ENCODE peak calls at places on chromosomes 13 and 19, in ten cellular contexts. One of them, this sample, is unnamed.

GRCh38 chr13:44196186-44196751 is 177.4 kb upstream of the SERP2 start:
- DNase-seq in SK-N-SH: no peak
- DNase-seq in foreskin fibroblast: no peak
- DNase-seq in neural progenitor cell: no peak
- DNase-seq in choroid plexus epithelial cell: no peak
- DNase-seq in epithelial cell of esophagus: peak; percentile 17
- DNase-seq in WTC11: no peak
- DNase-seq in AG10803: no peak
- DNase-seq in AG09309: no peak
- DNase-seq in activated CD8-positive, alpha-beta T cell treated with anti-CD3 and anti-CD28 coated beads for 36 hours: peak; percentile 7
- DNase-seq in this sample: no peak

GRCh38 chr19:58563034-58563573 is 4.7 kb upstream of the UBE2M start:
- DNase-seq in SK-N-SH: peak; percentile 78
- DNase-seq in foreskin fibroblast: no peak
- DNase-seq in neural progenitor cell: no peak
- DNase-seq in choroid plexus epithelial cell: no peak
- DNase-seq in epithelial cell of esophagus: no peak
- DNase-seq in WTC11: peak; percentile 30
- DNase-seq in AG10803: no peak
- DNase-seq in AG09309: no peak
- DNase-seq in activated CD8-positive, alpha-beta T cell treated with anti-CD3 and anti-CD28 coated beads for 36 hours: peak; percentile 48
- DNase-seq in this sample: no peak

GRCh38 chr13:103436057-103436654 is 369.9 kb upstream of the SLC10A2 start:
- DNase-seq in SK-N-SH: no peak
- DNase-seq in foreskin fibroblast: no peak
- DNase-seq in neural progenitor cell: no peak
- DNase-seq in choroid plexus epithelial cell: no peak
- DNase-seq in epithelial cell of esophagus: no peak
- DNase-seq in WTC11: peak; percentile 37
- DNase-seq in AG10803: no peak
- DNase-seq in AG09309: no peak
- DNase-seq in activated CD8-positive, alpha-beta T cell treated with anti-CD3 and anti-CD28 coated beads for 36 hours: no peak
- DNase-seq in this sample: no peak

GRCh38 chr19:45607071-45608029 is 5.3 kb upstream of the GPR4 start:
- DNase-seq in SK-N-SH: peak; percentile 83
- DNase-seq in foreskin fibroblast: peak; percentile 44
- DNase-seq in neural progenitor cell: peak; percentile 89
- DNase-seq in choroid plexus epithelial cell: peak; percentile 72
- DNase-seq in epithelial cell of esophagus: peak; percentile 61
- DNase-seq in WTC11: peak; percentile 90
- DNase-seq in AG10803: peak; percentile 49
- DNase-seq in AG09309: no peak
- DNase-seq in activated CD8-positive, alpha-beta T cell treated with anti-CD3 and anti-CD28 coated beads for 36 hours: peak; percentile 47
- DNase-seq in this sample: peak; percentile 32

GRCh38 chr19:48975947-48976847 is 11.1 kb downstream of the FTL start:
- DNase-seq in SK-N-SH: peak; percentile 72
- DNase-seq in foreskin fibroblast: no peak
- DNase-seq in neural progenitor cell: peak; percentile 71
- DNase-seq in choroid plexus epithelial cell: peak; percentile 40
- DNase-seq in epithelial cell of esophagus: no peak
- DNase-seq in WTC11: peak; percentile 72
- DNase-seq in AG10803: no peak
- DNase-seq in AG09309: no peak
- DNase-seq in activated CD8-positive, alpha-beta T cell treated with anti-CD3 and anti-CD28 coated beads for 36 hours: peak; percentile 78
- DNase-seq in this sample: no peak

GRCh38 chr13:66665991-66666390 is 564.1 kb downstream of the PCDH9 start:
- DNase-seq in SK-N-SH: peak; percentile 46
- DNase-seq in foreskin fibroblast: peak; percentile 87
- DNase-seq in neural progenitor cell: peak; percentile 85
- DNase-seq in choroid plexus epithelial cell: peak; percentile 86
- DNase-seq in epithelial cell of esophagus: peak; percentile 74
- DNase-seq in WTC11: peak; percentile 14
- DNase-seq in AG10803: peak; percentile 81
- DNase-seq in AG09309: peak; percentile 46
- DNase-seq in activated CD8-positive, alpha-beta T cell treated with anti-CD3 and anti-CD28 coated beads for 36 hours: no peak
- DNase-seq in this sample: peak; percentile 76

GRCh38 chr19:11373885-11374448 is 499 bp upstream of the SWSAP1 start:
- DNase-seq in SK-N-SH: peak; percentile 21
- DNase-seq in foreskin fibroblast: no peak
- DNase-seq in neural progenitor cell: no peak
- DNase-seq in choroid plexus epithelial cell: no peak
- DNase-seq in epithelial cell of esophagus: no peak
- DNase-seq in WTC11: no peak
- DNase-seq in AG10803: no peak
- DNase-seq in AG09309: no peak
- DNase-seq in activated CD8-positive, alpha-beta T cell treated with anti-CD3 and anti-CD28 coated beads for 36 hours: no peak
- DNase-seq in this sample: no peak

GRCh38 chr13:95067303-95067702 is 233.9 kb downstream of the ABCC4 start:
- DNase-seq in SK-N-SH: no peak
- DNase-seq in foreskin fibroblast: no peak
- DNase-seq in neural progenitor cell: no peak
- DNase-seq in choroid plexus epithelial cell: no peak
- DNase-seq in epithelial cell of esophagus: peak; percentile 39
- DNase-seq in WTC11: no peak
- DNase-seq in AG10803: peak; percentile 16
- DNase-seq in AG09309: no peak
- DNase-seq in activated CD8-positive, alpha-beta T cell treated with anti-CD3 and anti-CD28 coated beads for 36 hours: no peak
- DNase-seq in this sample: no peak

GRCh38 chr13:27012482-27013197 is 159.0 kb downstream of the USP12 start:
- DNase-seq in SK-N-SH: no peak
- DNase-seq in foreskin fibroblast: peak; percentile 70
- DNase-seq in neural progenitor cell: no peak
- DNase-seq in choroid plexus epithelial cell: peak; percentile 73
- DNase-seq in epithelial cell of esophagus: peak; percentile 88
- DNase-seq in WTC11: no peak
- DNase-seq in AG10803: peak; percentile 81
- DNase-seq in AG09309: peak; percentile 59
- DNase-seq in activated CD8-positive, alpha-beta T cell treated with anti-CD3 and anti-CD28 coated beads for 36 hours: no peak
- DNase-seq in this sample: no peak

GRCh38 chr19:11091343-11092153 is 2.3 kb downstream of the LDLR start:
- DNase-seq in SK-N-SH: no peak
- DNase-seq in foreskin fibroblast: peak; percentile 78
- DNase-seq in neural progenitor cell: no peak
- DNase-seq in choroid plexus epithelial cell: peak; percentile 91
- DNase-seq in epithelial cell of esophagus: peak; percentile 97
- DNase-seq in WTC11: no peak
- DNase-seq in AG10803: peak; percentile 96
- DNase-seq in AG09309: peak; percentile 76
- DNase-seq in activated CD8-positive, alpha-beta T cell treated with anti-CD3 and anti-CD28 coated beads for 36 hours: peak; percentile 55
- DNase-seq in this sample: peak; percentile 46

GRCh38 chr19:38979867-38980266 is 4.3 kb upstream of the FBXO17 start:
- DNase-seq in SK-N-SH: no peak
- DNase-seq in foreskin fibroblast: no peak
- DNase-seq in neural progenitor cell: no peak
- DNase-seq in choroid plexus epithelial cell: no peak
- DNase-seq in epithelial cell of esophagus: no peak
- DNase-seq in WTC11: no peak
- DNase-seq in AG10803: no peak
- DNase-seq in AG09309: no peak
- DNase-seq in activated CD8-positive, alpha-beta T cell treated with anti-CD3 and anti-CD28 coated beads for 36 hours: no peak
- DNase-seq in this sample: no peak

GRCh38 chr19:16661480-16662034 is 618 bp downstream of the TMEM38A start:
- DNase-seq in SK-N-SH: peak; percentile 36
- DNase-seq in foreskin fibroblast: no peak
- DNase-seq in neural progenitor cell: peak; percentile 16
- DNase-seq in choroid plexus epithelial cell: no peak
- DNase-seq in epithelial cell of esophagus: no peak
- DNase-seq in WTC11: peak; percentile 54
- DNase-seq in AG10803: no peak
- DNase-seq in AG09309: no peak
- DNase-seq in activated CD8-positive, alpha-beta T cell treated with anti-CD3 and anti-CD28 coated beads for 36 hours: peak; percentile 34
- DNase-seq in this sample: no peak

GRCh38 chr19:11092181-11092538 is 2.9 kb downstream of the LDLR start:
- DNase-seq in SK-N-SH: no peak
- DNase-seq in foreskin fibroblast: no peak
- DNase-seq in neural progenitor cell: no peak
- DNase-seq in choroid plexus epithelial cell: peak; percentile 75
- DNase-seq in epithelial cell of esophagus: peak; percentile 63
- DNase-seq in WTC11: no peak
- DNase-seq in AG10803: peak; percentile 74
- DNase-seq in AG09309: no peak
- DNase-seq in activated CD8-positive, alpha-beta T cell treated with anti-CD3 and anti-CD28 coated beads for 36 hours: peak; percentile 48
- DNase-seq in this sample: no peak

GRCh38 chr13:88085036-88085435 is 413.9 kb downstream of the SLITRK5 start:
- DNase-seq in SK-N-SH: no peak
- DNase-seq in foreskin fibroblast: no peak
- DNase-seq in neural progenitor cell: no peak
- DNase-seq in choroid plexus epithelial cell: no peak
- DNase-seq in epithelial cell of esophagus: peak; percentile 42
- DNase-seq in WTC11: no peak
- DNase-seq in AG10803: no peak
- DNase-seq in AG09309: no peak
- DNase-seq in activated CD8-positive, alpha-beta T cell treated with anti-CD3 and anti-CD28 coated beads for 36 hours: no peak
- DNase-seq in this sample: no peak

GRCh38 chr13:35855531-35856019 is 275.6 kb downstream of the DCLK1 start:
- DNase-seq in SK-N-SH: no peak
- DNase-seq in foreskin fibroblast: no peak
- DNase-seq in neural progenitor cell: peak; percentile 48
- DNase-seq in choroid plexus epithelial cell: no peak
- DNase-seq in epithelial cell of esophagus: peak; percentile 89
- DNase-seq in WTC11: peak; percentile 68
- DNase-seq in AG10803: peak; percentile 33
- DNase-seq in AG09309: no peak
- DNase-seq in activated CD8-positive, alpha-beta T cell treated with anti-CD3 and anti-CD28 coated beads for 36 hours: peak; percentile 38
- DNase-seq in this sample: no peak

GRCh38 chr13:105572401-105572800 is 963.1 kb downstream of the EFNB2 start:
- DNase-seq in SK-N-SH: no peak
- DNase-seq in foreskin fibroblast: peak; percentile 11
- DNase-seq in neural progenitor cell: no peak
- DNase-seq in choroid plexus epithelial cell: peak; percentile 34
- DNase-seq in epithelial cell of esophagus: peak; percentile 62
- DNase-seq in WTC11: no peak
- DNase-seq in AG10803: no peak
- DNase-seq in AG09309: no peak
- DNase-seq in activated CD8-positive, alpha-beta T cell treated with anti-CD3 and anti-CD28 coated beads for 36 hours: no peak
- DNase-seq in this sample: no peak

DNA sequence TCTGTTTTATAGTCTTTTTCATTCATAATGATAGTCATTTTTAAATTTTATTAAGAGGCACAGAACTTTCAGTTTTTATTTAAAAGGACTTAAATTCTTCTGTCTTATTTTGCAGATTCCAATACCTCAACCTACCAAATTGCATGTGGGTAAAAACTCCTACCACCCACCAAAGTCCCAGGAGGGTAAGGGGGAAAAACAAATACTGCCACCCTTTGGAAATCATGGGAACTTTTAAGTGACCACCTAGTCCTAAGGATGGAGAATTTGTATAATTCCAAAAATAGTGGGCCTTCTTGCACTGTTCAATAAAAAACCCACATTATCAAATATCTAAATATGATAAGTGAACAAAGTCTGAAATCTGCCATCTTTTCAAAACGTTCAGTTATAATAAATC is 9.7 kb downstream of the SUPT20H start:
- DNase-seq in SK-N-SH: no peak
- DNase-seq in foreskin fibroblast: no peak
- DNase-seq in neural progenitor cell: no peak
- DNase-seq in choroid plexus epithelial cell: no peak
- DNase-seq in epithelial cell of esophagus: no peak
- DNase-seq in WTC11: no peak
- DNase-seq in AG10803: no peak
- DNase-seq in AG09309: no peak
- DNase-seq in activated CD8-positive, alpha-beta T cell treated with anti-CD3 and anti-CD28 coated beads for 36 hours: no peak
- DNase-seq in this sample: no peak
- TF ChIP-seq CTCF in SK-N-SH: peak; percentile 33
- TF ChIP-seq CTCF in foreskin fibroblast: no peak
- TF ChIP-seq CTCF in neural progenitor cell: peak; percentile 47
- TF ChIP-seq CTCF in choroid plexus epithelial cell: peak; percentile 21
- TF ChIP-seq CTCF in epithelial cell of esophagus: no peak
- TF ChIP-seq CTCF in WTC11: peak; percentile 15
- TF ChIP-seq CTCF in AG10803: no peak
- TF ChIP-seq CTCF in AG09309: no peak
- TF ChIP-seq CTCF in activated CD8-positive, alpha-beta T cell treated with anti-CD3 and anti-CD28 coated beads for 36 hours: peak; percentile 5
- TF ChIP-seq CTCF in this sample: no peak

DNA sequence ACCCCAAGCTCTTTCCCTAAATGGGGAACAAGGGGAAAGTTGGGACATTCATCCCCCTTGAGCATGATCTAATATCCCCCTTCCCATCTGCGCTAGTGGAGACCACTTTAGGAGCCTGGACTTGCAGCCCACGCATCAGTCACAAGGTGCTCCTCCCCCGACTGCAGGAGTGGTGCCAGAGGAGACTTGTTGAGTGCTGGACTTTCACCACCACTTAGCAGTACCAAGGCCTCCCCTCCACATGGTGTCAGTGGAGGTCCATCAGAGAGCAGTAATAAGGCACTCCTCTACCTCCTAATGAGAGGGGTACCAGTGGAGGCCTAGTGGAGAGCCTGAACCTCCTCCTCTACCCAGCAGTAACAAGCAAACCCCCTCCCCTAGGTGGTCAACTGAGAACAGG is 22.5 kb downstream of the CAB39L start:
- DNase-seq in SK-N-SH: no peak
- DNase-seq in foreskin fibroblast: no peak
- DNase-seq in neural progenitor cell: peak; percentile 43
- DNase-seq in choroid plexus epithelial cell: peak; percentile 28
- DNase-seq in epithelial cell of esophagus: peak; percentile 8
- DNase-seq in WTC11: peak; percentile 62
- DNase-seq in AG10803: no peak
- DNase-seq in AG09309: no peak
- DNase-seq in activated CD8-positive, alpha-beta T cell treated with anti-CD3 and anti-CD28 coated beads for 36 hours: peak; percentile 40
- DNase-seq in this sample: no peak
- TF ChIP-seq CTCF in SK-N-SH: no peak
- TF ChIP-seq CTCF in foreskin fibroblast: no peak
- TF ChIP-seq CTCF in neural progenitor cell: peak; percentile 32
- TF ChIP-seq CTCF in choroid plexus epithelial cell: peak; percentile 30
- TF ChIP-seq CTCF in epithelial cell of esophagus: peak; percentile 4
- TF ChIP-seq CTCF in WTC11: peak; percentile 25
- TF ChIP-seq CTCF in AG10803: no peak
- TF ChIP-seq CTCF in AG09309: no peak
- TF ChIP-seq CTCF in activated CD8-positive, alpha-beta T cell treated with anti-CD3 and anti-CD28 coated beads for 36 hours: no peak
- TF ChIP-seq CTCF in this sample: no peak

GRCh38 chr19:47002106-47002766 is 17.4 kb upstream of the NPAS1 start:
- DNase-seq in SK-N-SH: no peak
- DNase-seq in foreskin fibroblast: no peak
- DNase-seq in neural progenitor cell: no peak
- DNase-seq in choroid plexus epithelial cell: no peak
- DNase-seq in epithelial cell of esophagus: peak; percentile 49
- DNase-seq in WTC11: peak; percentile 44
- DNase-seq in AG10803: no peak
- DNase-seq in AG09309: no peak
- DNase-seq in activated CD8-positive, alpha-beta T cell treated with anti-CD3 and anti-CD28 coated beads for 36 hours: no peak
- DNase-seq in this sample: no peak
- TF ChIP-seq CTCF in SK-N-SH: no peak
- TF ChIP-seq CTCF in foreskin fibroblast: no peak
- TF ChIP-seq CTCF in neural progenitor cell: no peak
- TF ChIP-seq CTCF in choroid plexus epithelial cell: no peak
- TF ChIP-seq CTCF in epithelial cell of esophagus: peak; percentile 60
- TF ChIP-seq CTCF in WTC11: no peak
- TF ChIP-seq CTCF in AG10803: peak; percentile 12
- TF ChIP-seq CTCF in AG09309: no peak
- TF ChIP-seq CTCF in activated CD8-positive, alpha-beta T cell treated with anti-CD3 and anti-CD28 coated beads for 36 hours: no peak
- TF ChIP-seq CTCF in this sample: no peak

DNA sequence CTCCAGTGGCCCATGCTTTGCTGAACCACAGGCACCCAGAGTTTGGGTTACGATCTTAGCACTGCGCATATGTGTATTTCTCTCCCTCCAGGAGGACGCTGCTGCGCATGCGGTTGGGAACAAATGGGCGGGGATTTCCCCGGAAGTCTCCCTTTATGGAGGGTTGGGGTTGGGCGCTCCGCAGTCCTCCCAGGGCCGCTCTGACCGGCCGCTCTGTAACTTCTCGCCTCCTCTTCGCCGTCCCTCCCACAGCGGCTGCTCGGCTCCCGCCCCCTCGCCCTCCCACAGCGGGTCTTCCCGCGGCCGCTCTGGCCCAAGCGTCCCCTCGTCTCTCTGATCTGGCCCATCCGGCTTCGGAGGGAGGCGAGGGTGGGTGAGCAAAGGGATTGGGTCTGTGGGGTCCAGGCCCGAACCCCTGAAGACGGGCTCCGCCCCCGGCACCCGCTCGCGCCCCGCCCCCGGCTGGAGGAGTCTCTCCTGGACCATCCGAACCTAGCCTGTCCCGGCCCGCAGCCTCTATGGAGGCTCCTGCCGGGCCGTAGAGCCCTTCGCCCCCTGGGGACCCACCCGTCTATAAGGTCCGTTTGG is at the start of gene MEGF8:
- DNase-seq in SK-N-SH: peak; percentile 98
- DNase-seq in foreskin fibroblast: peak; percentile 98
- DNase-seq in neural progenitor cell: peak; percentile 99
- DNase-seq in choroid plexus epithelial cell: peak; percentile 99
- DNase-seq in epithelial cell of esophagus: peak; percentile 99
- DNase-seq in WTC11: peak; percentile 99
- DNase-seq in AG10803: peak; percentile 99
- DNase-seq in AG09309: peak; percentile 94
- DNase-seq in activated CD8-positive, alpha-beta T cell treated with anti-CD3 and anti-CD28 coated beads for 36 hours: peak; percentile 99
- DNase-seq in this sample: peak; percentile 97
- TF ChIP-seq CTCF in SK-N-SH: peak; percentile 94
- TF ChIP-seq CTCF in foreskin fibroblast: peak; percentile 97
- TF ChIP-seq CTCF in neural progenitor cell: peak; percentile 90
- TF ChIP-seq CTCF in choroid plexus epithelial cell: peak; percentile 96
- TF ChIP-seq CTCF in epithelial cell of esophagus: peak; percentile 91
- TF ChIP-seq CTCF in WTC11: no peak
- TF ChIP-seq CTCF in AG10803: no peak
- TF ChIP-seq CTCF in AG09309: peak; percentile 96
- TF ChIP-seq CTCF in activated CD8-positive, alpha-beta T cell treated with anti-CD3 and anti-CD28 coated beads for 36 hours: no peak
- TF ChIP-seq CTCF in this sample: peak; percentile 96